ENCODE peak calls at places on chromosomes 11 and 22, in eight cellular contexts. N, V, A, S, L, W, O and M are unnamed samples.

GRCh38 chr11:2269601-2270321 is 627 bp downstream of the ASCL2 start:
- DNase-seq in N (peak; percentile 90), V (peak; percentile 35), A (peak; percentile 68), S (peak; percentile 73), L (peak; percentile 58), W (peak; percentile 57), O (no peak), M (peak; percentile 67)

GRCh38 chr11:96124155-96124554 is 200.2 kb upstream of the MTMR2 start:
- DNase-seq in N (no peak), V (no peak), A (no peak), S (no peak), L (no peak), W (no peak), O (no peak), M (no peak)

GRCh38 chr11:79294845-79295520 is 145.8 kb downstream of the TENM4 start:
- DNase-seq in N (no peak), V (no peak), A (peak; percentile 66), S (no peak), L (no peak), W (no peak), O (no peak), M (peak; percentile 47)

GRCh38 chr22:27724706-27725105 is 76.8 kb downstream of the MN1 start:
- DNase-seq in N (no peak), V (no peak), A (no peak), S (no peak), L (no peak), W (no peak), O (no peak), M (no peak)

GRCh38 chr22:40694409-40694808 is 15.1 kb downstream of the MCHR1 start:
- DNase-seq in N (no peak), V (no peak), A (no peak), S (no peak), L (no peak), W (no peak), O (no peak), M (no peak)

GRCh38 chr11:93054279-93054678 is 84.8 kb downstream of the MTNR1B start:
- DNase-seq in N (no peak), V (no peak), A (no peak), S (no peak), L (no peak), W (no peak), O (no peak), M (no peak)

GRCh38 chr22:45546333-45547015 is 43.8 kb downstream of the FBLN1 start:
- DNase-seq in N (no peak), V (no peak), A (no peak), S (no peak), L (no peak), W (no peak), O (no peak), M (no peak)

GRCh38 chr22:38067028-38067415 is 9.8 kb downstream of the PICK1 start:
- DNase-seq in N (no peak), V (no peak), A (no peak), S (no peak), L (no peak), W (no peak), O (peak; percentile 54), M (no peak)

GRCh38 chr11:88543902-88544655 is 206.5 kb upstream of the CTSC start:
- DNase-seq in N (peak; percentile 84), V (peak; percentile 66), A (peak; percentile 81), S (peak; percentile 70), L (peak; percentile 78), W (no peak), O (peak; percentile 63), M (peak; percentile 74)
- TF ChIP-seq POLR2A in N (no peak), V (no peak), A (no peak), S (no peak), L (no peak), W (no peak), O (no peak), M (no peak)

GRCh38 chr11:46856605-46857339 is 10.7 kb upstream of the CKAP5 start:
- DNase-seq in N (no peak), V (no peak), A (no peak), S (no peak), L (no peak), W (no peak), O (no peak), M (no peak)

GRCh38 chr11:46857666-46858065 is 11.6 kb upstream of the CKAP5 start:
- DNase-seq in N (no peak), V (no peak), A (no peak), S (no peak), L (no peak), W (no peak), O (no peak), M (no peak)

GRCh38 chr11:46855863-46856262 is 9.8 kb upstream of the CKAP5 start:
- DNase-seq in N (no peak), V (no peak), A (no peak), S (no peak), L (no peak), W (no peak), O (no peak), M (no peak)

GRCh38 chr11:46858920-46859531 is 12.9 kb upstream of the CKAP5 start:
- DNase-seq in N (no peak), V (no peak), A (no peak), S (no peak), L (no peak), W (no peak), O (no peak), M (no peak)

DNA sequence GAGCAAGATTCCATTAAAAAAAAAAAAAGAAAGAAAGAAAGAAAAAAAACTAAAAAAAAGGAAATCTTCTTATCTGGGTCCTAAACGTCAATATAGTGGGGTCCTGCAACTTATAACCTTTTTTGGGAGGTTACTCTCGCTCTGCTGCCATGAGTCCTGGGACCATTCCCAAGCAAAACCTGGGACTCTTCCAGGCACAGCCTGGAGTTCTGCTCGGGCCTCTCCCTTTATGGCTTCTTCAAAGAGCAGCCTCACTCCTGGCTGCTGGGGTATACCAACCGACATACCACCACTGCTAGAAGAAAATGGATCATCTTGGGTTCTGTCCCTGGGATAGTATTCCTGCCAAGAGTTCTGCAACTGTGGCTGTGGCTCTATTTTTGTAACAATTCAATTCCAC is 14.1 kb upstream of the CKAP5 start:
- DNase-seq in N (no peak), V (no peak), A (no peak), S (no peak), L (no peak), W (no peak), O (no peak), M (no peak)
- H3K36me3 ChIP-seq in N (no peaks in the 10 kb centered on the region), V (peaks cover 6% of the 10 kb centered on the region), A (peaks cover 3% of the 10 kb centered on the region), S (no peaks in the 10 kb centered on the region), L (peaks cover 37% of the 10 kb centered on the region), W (no peaks in the 10 kb centered on the region), O (no peaks in the 10 kb centered on the region), M (no peaks in the 10 kb centered on the region)

GRCh38 chr11:86699036-86699791 is 26.8 kb upstream of the ME3 start:
- DNase-seq in N (no peak), V (peak; percentile 35), A (no peak), S (no peak), L (no peak), W (no peak), O (no peak), M (no peak)

GRCh38 chr11:86696004-86696403 is 23.6 kb upstream of the ME3 start:
- DNase-seq in N (no peak), V (no peak), A (no peak), S (no peak), L (no peak), W (no peak), O (no peak), M (no peak)

GRCh38 chr11:86695391-86695790 is 23.0 kb upstream of the ME3 start:
- DNase-seq in N (no peak), V (no peak), A (no peak), S (no peak), L (no peak), W (no peak), O (no peak), M (no peak)

GRCh38 chr11:86698634-86699033 is 26.2 kb upstream of the ME3 start:
- DNase-seq in N (no peak), V (no peak), A (no peak), S (no peak), L (no peak), W (no peak), O (no peak), M (no peak)

DNA sequence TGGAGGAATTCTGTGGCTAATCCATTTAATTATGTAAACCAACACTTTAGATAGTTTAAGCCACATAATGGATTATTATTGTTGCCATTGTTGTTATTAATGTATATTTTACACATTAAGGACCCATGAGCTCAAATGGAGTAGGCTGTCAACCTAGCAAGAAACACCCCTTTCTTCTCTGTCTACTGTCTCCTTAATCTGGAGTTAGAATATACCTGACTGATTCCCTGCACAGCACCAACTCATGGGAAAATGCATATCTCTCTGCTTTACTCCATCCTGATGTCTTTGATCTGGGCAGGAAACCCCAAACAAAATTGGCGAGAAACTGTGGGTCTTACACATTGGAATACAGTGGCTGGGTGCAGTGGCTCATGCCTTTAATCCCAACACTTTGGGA is 24.0 kb upstream of the ME3 start:
- DNase-seq in N (no peak), V (no peak), A (no peak), S (no peak), L (no peak), W (no peak), O (no peak), M (no peak)
- H3K4me3 ChIP-seq in N (no peak overlapping the region), V (no peak overlapping the region), A (no peak overlapping the region), S (no peak overlapping the region), L (no peak overlapping the region), W (no peak overlapping the region), O (no peak overlapping the region), M (no peak overlapping the region)

GRCh38 chr11:66464916-66465315 is 1.8 kb upstream of the PELI3 start:
- DNase-seq in N (no peak), V (no peak), A (no peak), S (no peak), L (no peak), W (no peak), O (no peak), M (no peak)

GRCh38 chr11:66467756-66468155 is 1.1 kb downstream of the PELI3 start:
- DNase-seq in N (peak; percentile 81), V (no peak), A (no peak), S (no peak), L (peak; percentile 47), W (no peak), O (no peak), M (no peak)

GRCh38 chr11:66465371-66466224 is 1.1 kb upstream of the PELI3 start:
- DNase-seq in N (no peak), V (no peak), A (no peak), S (no peak), L (no peak), W (no peak), O (no peak), M (no peak)

GRCh38 chr11:66467034-66467659 is 442 bp downstream of the PELI3 start:
- DNase-seq in N (no peak), V (peak; percentile 22), A (peak; percentile 27), S (no peak), L (no peak), W (no peak), O (no peak), M (peak; percentile 51)

DNA sequence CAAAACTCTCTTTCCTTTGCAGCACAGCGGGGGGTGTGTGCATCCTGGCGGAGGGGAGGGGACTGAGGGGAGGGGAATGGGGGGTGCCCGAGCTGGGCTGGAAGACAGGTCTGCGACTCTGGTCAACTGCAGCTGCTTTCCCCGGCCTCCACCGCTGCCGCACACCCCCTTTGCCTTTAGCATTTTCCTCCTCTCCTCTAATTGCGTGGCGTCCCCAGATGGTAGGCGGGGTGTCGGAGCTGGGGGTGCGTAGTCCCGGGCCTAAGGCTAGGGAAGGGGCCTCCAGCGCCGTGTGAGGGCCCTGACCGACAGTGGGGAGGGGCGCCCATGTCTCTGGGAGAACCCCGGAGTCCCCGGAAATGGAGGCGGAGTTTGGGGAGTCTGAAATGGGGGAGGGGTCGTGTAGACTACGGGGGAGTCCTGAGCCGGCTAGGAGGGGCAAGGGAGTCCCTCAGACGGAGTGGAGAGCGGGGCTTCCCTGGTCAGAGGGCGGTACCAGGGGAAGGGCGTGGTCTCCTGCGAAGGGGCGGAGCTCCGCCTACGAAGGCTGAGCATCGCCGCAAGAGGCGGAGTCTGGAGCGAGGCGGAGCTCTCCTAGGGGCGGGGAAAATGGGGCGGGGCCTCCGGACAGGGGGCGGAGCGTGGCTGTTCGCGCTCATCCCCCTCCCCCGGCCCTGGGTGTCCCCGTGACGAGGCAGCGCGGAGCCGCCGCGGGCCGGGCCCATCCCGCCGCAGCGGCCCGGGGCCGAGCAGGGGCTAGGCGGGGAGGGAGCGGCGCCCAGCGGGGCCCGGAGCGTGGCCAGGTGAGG is at the start of gene PELI3:
- DNase-seq in N (peak; percentile 98), V (peak; percentile 85), A (peak; percentile 90), S (peak; percentile 96), L (peak; percentile 94), W (peak; percentile 98), O (peak; percentile 87), M (peak; percentile 95)
- TF ChIP-seq POLR2A in N (peak; percentile 20), V (peak; percentile 10), A (no peak), S (peak; percentile 5), L (peak; percentile 73), W (no peak), O (no peak), M (peak; percentile 59)